ENCODE peak calls at places on chromosome 4, in nine cellular contexts. One of them, this sample, is unnamed.

GRCh38 chr4:100644150-100644549 is 126.3 kb upstream of the EMCN start:
- DNase-seq in ovary: no peak
- DNase-seq in LNCaP clone FGC: no peak
- DNase-seq in heart right ventricle: no peak
- DNase-seq in cardiac fibroblast: no peak
- DNase-seq in tibial nerve: no peak
- DNase-seq in OCI-LY7: no peak
- DNase-seq in IMR-90: no peak
- DNase-seq in GM23338: no peak
- DNase-seq in this sample: no peak

GRCh38 chr4:27836505-27836904 is 975.9 kb downstream of the STIM2 start:
- DNase-seq in LNCaP clone FGC: no peak
- DNase-seq in heart right ventricle: no peak
- DNase-seq in IMR-90: peak
- DNase-seq in cardiac fibroblast: peak
- DNase-seq in OCI-LY7: no peak
- DNase-seq in GM23338: no peak
- DNase-seq in ovary: no peak
- DNase-seq in tibial nerve: no peak
- DNase-seq in this sample: no peak

GRCh38 chr4:109209647-109210046 is 92.8 kb downstream of the COL25A1 start:
- DNase-seq in heart right ventricle: no peak
- DNase-seq in tibial nerve: no peak
- DNase-seq in LNCaP clone FGC: no peak
- DNase-seq in IMR-90: no peak
- DNase-seq in OCI-LY7: no peak
- DNase-seq in GM23338: no peak
- DNase-seq in ovary: no peak
- DNase-seq in cardiac fibroblast: no peak
- DNase-seq in this sample: no peak

GRCh38 chr4:184330008-184330400 is 112.3 kb upstream of the ENPP6 start:
- DNase-seq in LNCaP clone FGC: no peak
- DNase-seq in OCI-LY7: no peak
- DNase-seq in heart right ventricle: no peak
- DNase-seq in tibial nerve: peak
- DNase-seq in IMR-90: peak
- DNase-seq in ovary: no peak
- DNase-seq in cardiac fibroblast: peak
- DNase-seq in GM23338: no peak
- DNase-seq in this sample: no peak

GRCh38 chr4:139841464-139842195 is 176.0 kb downstream of the MGST2 start:
- DNase-seq in heart right ventricle: no peak
- DNase-seq in IMR-90: no peak
- DNase-seq in GM23338: no peak
- DNase-seq in cardiac fibroblast: no peak
- DNase-seq in LNCaP clone FGC: peak
- DNase-seq in tibial nerve: no peak
- DNase-seq in OCI-LY7: peak
- DNase-seq in ovary: no peak
- DNase-seq in this sample: no peak

GRCh38 chr4:151324449-151325319 is 721 bp downstream of the SH3D19 start:
- DNase-seq in IMR-90: peak
- DNase-seq in LNCaP clone FGC: no peak
- DNase-seq in tibial nerve: peak
- DNase-seq in ovary: peak
- DNase-seq in heart right ventricle: peak
- DNase-seq in GM23338: peak
- DNase-seq in OCI-LY7: no peak
- DNase-seq in cardiac fibroblast: peak
- DNase-seq in this sample: peak

GRCh38 chr4:15920723-15921591 is 17.6 kb downstream of the FGFBP1 start:
- DNase-seq in IMR-90: peak
- DNase-seq in cardiac fibroblast: peak
- DNase-seq in ovary: no peak
- DNase-seq in LNCaP clone FGC: no peak
- DNase-seq in tibial nerve: no peak
- DNase-seq in GM23338: no peak
- DNase-seq in heart right ventricle: peak
- DNase-seq in OCI-LY7: no peak
- DNase-seq in this sample: peak

GRCh38 chr4:24598025-24598424 is 13.7 kb upstream of the DHX15 start:
- DNase-seq in cardiac fibroblast: no peak
- DNase-seq in GM23338: no peak
- DNase-seq in heart right ventricle: no peak
- DNase-seq in OCI-LY7: no peak
- DNase-seq in LNCaP clone FGC: peak
- DNase-seq in IMR-90: peak
- DNase-seq in tibial nerve: no peak
- DNase-seq in ovary: no peak
- DNase-seq in this sample: no peak

GRCh38 chr4:15963001-15963451 is at the start of gene FGFBP2:
- DNase-seq in heart right ventricle: peak
- DNase-seq in tibial nerve: peak
- DNase-seq in GM23338: peak
- DNase-seq in cardiac fibroblast: peak
- DNase-seq in ovary: no peak
- DNase-seq in OCI-LY7: peak
- DNase-seq in IMR-90: peak
- DNase-seq in LNCaP clone FGC: no peak
- DNase-seq in this sample: peak

GRCh38 chr4:153419029-153419428 is 47.1 kb upstream of the TMEM131L start:
- DNase-seq in LNCaP clone FGC: no peak
- DNase-seq in GM23338: peak
- DNase-seq in IMR-90: no peak
- DNase-seq in OCI-LY7: peak
- DNase-seq in heart right ventricle: no peak
- DNase-seq in cardiac fibroblast: no peak
- DNase-seq in ovary: no peak
- DNase-seq in tibial nerve: no peak
- DNase-seq in this sample: no peak

GRCh38 chr4:105719214-105719613 is 10.6 kb downstream of the GSTCD start:
- DNase-seq in heart right ventricle: no peak
- DNase-seq in ovary: no peak
- DNase-seq in OCI-LY7: no peak
- DNase-seq in GM23338: no peak
- DNase-seq in LNCaP clone FGC: no peak
- DNase-seq in tibial nerve: no peak
- DNase-seq in IMR-90: no peak
- DNase-seq in cardiac fibroblast: no peak
- DNase-seq in this sample: no peak

GRCh38 chr4:149279331-149279730 is 536.3 kb downstream of the IQCM start:
- DNase-seq in IMR-90: no peak
- DNase-seq in heart right ventricle: no peak
- DNase-seq in tibial nerve: no peak
- DNase-seq in OCI-LY7: no peak
- DNase-seq in LNCaP clone FGC: no peak
- DNase-seq in GM23338: no peak
- DNase-seq in ovary: no peak
- DNase-seq in cardiac fibroblast: no peak
- DNase-seq in this sample: no peak

GRCh38 chr4:54067163-54067562 is 2.8 kb upstream of the CHIC2 start:
- DNase-seq in tibial nerve: peak
- DNase-seq in GM23338: no peak
- DNase-seq in IMR-90: peak
- DNase-seq in OCI-LY7: no peak
- DNase-seq in ovary: peak
- DNase-seq in heart right ventricle: peak
- DNase-seq in cardiac fibroblast: peak
- DNase-seq in LNCaP clone FGC: no peak
- DNase-seq in this sample: peak

GRCh38 chr4:2902126-2902525 is 58.5 kb downstream of the ADD1 start:
- DNase-seq in heart right ventricle: no peak
- DNase-seq in LNCaP clone FGC: no peak
- DNase-seq in IMR-90: no peak
- DNase-seq in cardiac fibroblast: peak
- DNase-seq in tibial nerve: no peak
- DNase-seq in ovary: no peak
- DNase-seq in GM23338: no peak
- DNase-seq in OCI-LY7: no peak
- DNase-seq in this sample: no peak

GRCh38 chr4:36046026-36046425 is 198.3 kb downstream of the ARAP2 start:
- DNase-seq in ovary: no peak
- DNase-seq in IMR-90: no peak
- DNase-seq in GM23338: no peak
- DNase-seq in tibial nerve: no peak
- DNase-seq in cardiac fibroblast: no peak
- DNase-seq in OCI-LY7: no peak
- DNase-seq in heart right ventricle: no peak
- DNase-seq in LNCaP clone FGC: no peak
- DNase-seq in this sample: no peak

GRCh38 chr4:25377572-25377882 is 464 bp downstream of the ANAPC4 start:
- DNase-seq in LNCaP clone FGC: no peak
- DNase-seq in ovary: no peak
- DNase-seq in tibial nerve: no peak
- DNase-seq in cardiac fibroblast: no peak
- DNase-seq in GM23338: no peak
- DNase-seq in heart right ventricle: no peak
- DNase-seq in OCI-LY7: no peak
- DNase-seq in IMR-90: no peak
- DNase-seq in this sample: no peak

DNA sequence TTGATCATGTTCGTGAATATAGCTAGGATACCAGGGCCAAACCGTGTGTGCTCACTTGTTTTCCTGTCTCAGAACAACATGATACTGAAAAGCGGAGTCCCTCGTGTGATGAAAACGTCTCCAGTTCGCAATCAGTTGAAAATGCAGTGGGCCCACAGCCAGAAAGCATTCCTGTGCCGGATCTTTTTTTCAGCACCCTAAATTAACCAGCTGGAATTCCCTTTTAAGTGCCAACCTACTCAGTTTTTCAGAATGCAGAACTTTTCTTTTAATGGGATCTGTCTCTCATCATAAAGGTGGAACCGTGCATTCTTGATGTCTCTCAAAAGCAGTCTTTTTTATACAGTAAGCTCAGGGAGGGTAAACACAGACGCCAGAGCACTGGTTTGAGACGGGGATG is 130.8 kb upstream of the FRG1 start:
- DNase-seq in ovary: no peak
- DNase-seq in GM23338: no peak
- DNase-seq in cardiac fibroblast: no peak
- DNase-seq in OCI-LY7: no peak
- DNase-seq in heart right ventricle: no peak
- DNase-seq in LNCaP clone FGC: no peak
- DNase-seq in tibial nerve: no peak
- DNase-seq in IMR-90: no peak
- DNase-seq in this sample: no peak
- H3K4me3 ChIP-seq in ovary: no peak
- H3K4me3 ChIP-seq in GM23338: no peak
- H3K4me3 ChIP-seq in cardiac fibroblast: no peak
- H3K4me3 ChIP-seq in OCI-LY7: no peak
- H3K4me3 ChIP-seq in heart right ventricle: no peak
- H3K4me3 ChIP-seq in LNCaP clone FGC: no peak
- H3K4me3 ChIP-seq in tibial nerve: no peak
- H3K4me3 ChIP-seq in IMR-90: no peak
- H3K4me3 ChIP-seq in this sample: no peak

GRCh38 chr4:168162604-168163003 is 70.3 kb downstream of the ANXA10 start:
- DNase-seq in LNCaP clone FGC: no peak
- DNase-seq in OCI-LY7: no peak
- DNase-seq in tibial nerve: no peak
- DNase-seq in GM23338: no peak
- DNase-seq in IMR-90: peak
- DNase-seq in heart right ventricle: no peak
- DNase-seq in ovary: no peak
- DNase-seq in cardiac fibroblast: peak
- DNase-seq in this sample: peak
- TF ChIP-seq CTCF in LNCaP clone FGC: no peak
- TF ChIP-seq CTCF in OCI-LY7: no peak
- TF ChIP-seq CTCF in tibial nerve: no peak
- TF ChIP-seq CTCF in GM23338: no peak
- TF ChIP-seq CTCF in IMR-90: no peak
- TF ChIP-seq CTCF in heart right ventricle: no peak
- TF ChIP-seq CTCF in ovary: no peak
- TF ChIP-seq CTCF in cardiac fibroblast: no peak
- TF ChIP-seq CTCF in this sample: no peak

GRCh38 chr4:127623755-127624087 is 9.0 kb upstream of the INTU start:
- DNase-seq in cardiac fibroblast: peak
- DNase-seq in IMR-90: peak
- DNase-seq in heart right ventricle: no peak
- DNase-seq in tibial nerve: no peak
- DNase-seq in ovary: peak
- DNase-seq in LNCaP clone FGC: no peak
- DNase-seq in OCI-LY7: no peak
- DNase-seq in GM23338: peak
- DNase-seq in this sample: peak
- H3K4me3 ChIP-seq in cardiac fibroblast: peak
- H3K4me3 ChIP-seq in IMR-90: peak
- H3K4me3 ChIP-seq in heart right ventricle: peak
- H3K4me3 ChIP-seq in tibial nerve: peak
- H3K4me3 ChIP-seq in ovary: peak
- H3K4me3 ChIP-seq in LNCaP clone FGC: no peak
- H3K4me3 ChIP-seq in OCI-LY7: no peak
- H3K4me3 ChIP-seq in GM23338: peak
- H3K4me3 ChIP-seq in this sample: peak

GRCh38 chr4:69154021-69154420 is 57.7 kb downstream of the UGT2B7 start:
- DNase-seq in cardiac fibroblast: no peak
- DNase-seq in tibial nerve: no peak
- DNase-seq in heart right ventricle: no peak
- DNase-seq in OCI-LY7: no peak
- DNase-seq in IMR-90: no peak
- DNase-seq in GM23338: no peak
- DNase-seq in ovary: no peak
- DNase-seq in LNCaP clone FGC: no peak
- DNase-seq in this sample: no peak

GRCh38 chr4:69156913-69157312 is 57.6 kb downstream of the UGT2B11 start:
- DNase-seq in LNCaP clone FGC: no peak
- DNase-seq in cardiac fibroblast: peak
- DNase-seq in OCI-LY7: no peak
- DNase-seq in tibial nerve: no peak
- DNase-seq in GM23338: peak
- DNase-seq in IMR-90: no peak
- DNase-seq in heart right ventricle: no peak
- DNase-seq in ovary: no peak
- DNase-seq in this sample: no peak
- TF ChIP-seq CTCF in LNCaP clone FGC: no peak
- TF ChIP-seq CTCF in cardiac fibroblast: peak
- TF ChIP-seq CTCF in OCI-LY7: peak
- TF ChIP-seq CTCF in tibial nerve: no peak
- TF ChIP-seq CTCF in GM23338: peak
- TF ChIP-seq CTCF in IMR-90: peak
- TF ChIP-seq CTCF in heart right ventricle: no peak
- TF ChIP-seq CTCF in ovary: no peak
- TF ChIP-seq CTCF in this sample: peak

GRCh38 chr4:110614981-110615365 is 7.9 kb downstream of the PITX2 start:
- DNase-seq in cardiac fibroblast: no peak
- DNase-seq in tibial nerve: no peak
- DNase-seq in GM23338: peak
- DNase-seq in LNCaP clone FGC: no peak
- DNase-seq in IMR-90: no peak
- DNase-seq in ovary: no peak
- DNase-seq in heart right ventricle: no peak
- DNase-seq in OCI-LY7: no peak
- DNase-seq in this sample: no peak
- H3K4me3 ChIP-seq in cardiac fibroblast: no peak
- H3K4me3 ChIP-seq in tibial nerve: no peak
- H3K4me3 ChIP-seq in GM23338: peak
- H3K4me3 ChIP-seq in LNCaP clone FGC: no peak
- H3K4me3 ChIP-seq in IMR-90: no peak
- H3K4me3 ChIP-seq in ovary: no peak
- H3K4me3 ChIP-seq in heart right ventricle: no peak
- H3K4me3 ChIP-seq in OCI-LY7: no peak
- H3K4me3 ChIP-seq in this sample: no peak

GRCh38 chr4:164716901-164717300 is 37.0 kb upstream of the SMIM31 start:
- DNase-seq in cardiac fibroblast: no peak
- DNase-seq in LNCaP clone FGC: no peak
- DNase-seq in OCI-LY7: peak
- DNase-seq in heart right ventricle: no peak
- DNase-seq in GM23338: peak
- DNase-seq in IMR-90: no peak
- DNase-seq in tibial nerve: no peak
- DNase-seq in ovary: no peak
- DNase-seq in this sample: no peak
- TF ChIP-seq CTCF in cardiac fibroblast: no peak
- TF ChIP-seq CTCF in LNCaP clone FGC: peak
- TF ChIP-seq CTCF in OCI-LY7: peak
- TF ChIP-seq CTCF in heart right ventricle: no peak
- TF ChIP-seq CTCF in GM23338: peak
- TF ChIP-seq CTCF in IMR-90: no peak
- TF ChIP-seq CTCF in tibial nerve: no peak
- TF ChIP-seq CTCF in ovary: no peak
- TF ChIP-seq CTCF in this sample: no peak

This sample was measured in foreskin fibroblast.